ENCODE peak calls at places on chromosomes 4 and X, in four cellular contexts. X is tibial nerve, L is neuronal stem cell, J is left ventricle myocardium inferior. G is an unnamed sample. For H3K27me3, the result is how much of the 10 kb centered on the place peaks cover.

GRCh38 chr4:15153662-15154061 is 151.4 kb downstream of the CPEB2 start:
- DNase-seq in X (no peak), J (no peak), L (no peak), G (no peak)

GRCh38 chrX:51459125-51459524 is 37.3 kb downstream of the NUDT11 start:
- DNase-seq in L (no peak), X (no peak), J (no peak), G (peak)

GRCh38 chrX:17601816-17602215 is 135.5 kb upstream of the SCML1 start:
- DNase-seq in J (no peak), X (no peak), L (no peak), G (no peak)

GRCh38 chrX:13864264-13864663 is 47.4 kb upstream of the GPM6B start:
- DNase-seq in J (no peak), L (no peak), X (no peak), G (peak)

GRCh38 chrX:134418317-134419113 is 41.5 kb upstream of the HPRT1 start:
- DNase-seq in L (no peak), J (no peak), X (no peak), G (peak)

GRCh38 chr4:140037353-140038030 is 116.5 kb downstream of the MAML3 start:
- DNase-seq in J (no peak), X (no peak), L (no peak), G (no peak)

GRCh38 chr4:176534566-176534965 is 214.8 kb downstream of the SPCS3 start:
- DNase-seq in J (no peak), L (no peak), X (no peak), G (no peak)

GRCh38 chr4:15286041-15286440 is 141.8 kb upstream of the C1QTNF7 start:
- DNase-seq in J (no peak), X (no peak), L (no peak), G (no peak)

GRCh38 chr4:144575181-144575580 is 70.8 kb upstream of the HHIP start:
- DNase-seq in X (no peak), J (no peak), L (no peak), G (peak)

GRCh38 chr4:186144596-186145569 is 40.4 kb downstream of the FAM149A start:
- DNase-seq in L (peak), X (peak), J (peak), G (peak)

GRCh38 chrX:50629774-50630173 is 159.1 kb upstream of the DGKK start:
- DNase-seq in L (no peak), J (no peak), X (no peak), G (no peak)

GRCh38 chrX:150848914-150849365 is 49.5 kb downstream of the CD99L2 start:
- DNase-seq in X (no peak), L (no peak), J (no peak), G (no peak)

GRCh38 chrX:114338870-114339269 is 245.0 kb upstream of the HTR2C start:
- DNase-seq in X (no peak), J (no peak), L (no peak), G (no peak)

GRCh38 chr4:100816646-100817045 is 298.8 kb upstream of the EMCN start:
- DNase-seq in L (no peak), J (no peak), X (no peak), G (no peak)

GRCh38 chr4:22187203-22187835 is 238.7 kb upstream of the KCNIP4 start:
- DNase-seq in L (no peak), X (no peak), J (no peak), G (no peak)

GRCh38 chr4:62408467-62408866 is 1208.3 kb downstream of the ADGRL3 start:
- DNase-seq in J (no peak), X (no peak), L (no peak), G (no peak)

GRCh38 chr4:15755321-15755750 is 22.8 kb upstream of the CD38 start:
- DNase-seq in L (no peak), X (no peak), J (no peak), G (no peak)

GRCh38 chr4:94827481-94828110 is 69.8 kb downstream of the BMPR1B start:
- DNase-seq in J (no peak), L (no peak), X (no peak), G (no peak)

GRCh38 chr4:127069675-127070074 is 563.1 kb upstream of the INTU start:
- DNase-seq in L (no peak), X (no peak), J (no peak), G (no peak)

GRCh38 chr4:111798840-111799239 is 346.4 kb upstream of the FAM241A start:
- DNase-seq in J (no peak), X (no peak), L (no peak), G (no peak)

GRCh38 chrX:12548746-12549145 is 242.5 kb upstream of the PRPS2 start:
- DNase-seq in L (peak), J (no peak), X (no peak), G (peak)

GRCh38 chr4:121379276-121379675 is 1.5 kb downstream of the QRFPR start:
- DNase-seq in L (no peak), J (no peak), X (no peak), G (no peak)

GRCh38 chr4:8308144-8308543 is 38.6 kb downstream of the HTRA3 start:
- DNase-seq in J (peak), L (no peak), X (no peak), G (no peak)

GRCh38 chrX:154998204-154998880 is 24.2 kb downstream of the F8 start:
- DNase-seq in X (no peak), L (no peak), J (no peak), G (no peak)

GRCh38 chr4:121758896-121759568 is 5.9 kb downstream of the SMIM43 start:
- DNase-seq in J (no peak), L (no peak), X (no peak), G (no peak)

GRCh38 chr4:147975325-147975724 is 243.4 kb downstream of the ARHGAP10 start:
- DNase-seq in J (no peak), X (no peak), L (no peak), G (no peak)

GRCh38 chrX:154384284-154384892 is 5.3 kb downstream of the EMD start:
- DNase-seq in J (no peak), L (no peak), X (no peak), G (peak)

GRCh38 chrX:41025926-41026325 is 59.3 kb upstream of the USP9X start:
- DNase-seq in J (no peak), X (no peak), L (no peak), G (peak)

GRCh38 chr4:4479366-4479765 is 62.5 kb downstream of the STX18 start:
- DNase-seq in L (no peak), X (no peak), J (no peak), G (no peak)

GRCh38 chrX:147811803-147812202 is 99.9 kb upstream of the FMR1 start:
- DNase-seq in J (no peak), L (no peak), X (no peak), G (no peak)

GRCh38 chr4:1463088-1463926 is 57.1 kb upstream of the NKX1-1 start:
- DNase-seq in J (no peak), X (no peak), L (no peak), G (peak)

GRCh38 chrX:48938721-48939416 is 18.5 kb downstream of the OTUD5 start:
- DNase-seq in J (no peak), L (no peak), X (no peak), G (no peak)

GRCh38 chr4:155667538-155668511 is 1.2 kb downstream of the GUCY1A1 start:
- DNase-seq in L (peak), X (no peak), J (peak), G (peak)

GRCh38 chrX:637660-638481 is 7.3 kb downstream of the SHOX start:
- DNase-seq in X (no peak), J (no peak), L (no peak), G (no peak)

GRCh38 chrX:635428-636192 is 5.0 kb downstream of the SHOX start:
- DNase-seq in L (no peak), J (no peak), X (no peak), G (no peak)

GRCh38 chrX:639151-639550 is 8.6 kb downstream of the SHOX start:
- DNase-seq in X (no peak), J (no peak), L (no peak), G (no peak)

GRCh38 chrX:638482-639131 is 8.0 kb downstream of the SHOX start:
- DNase-seq in J (no peak), L (no peak), X (no peak), G (no peak)

DNA sequence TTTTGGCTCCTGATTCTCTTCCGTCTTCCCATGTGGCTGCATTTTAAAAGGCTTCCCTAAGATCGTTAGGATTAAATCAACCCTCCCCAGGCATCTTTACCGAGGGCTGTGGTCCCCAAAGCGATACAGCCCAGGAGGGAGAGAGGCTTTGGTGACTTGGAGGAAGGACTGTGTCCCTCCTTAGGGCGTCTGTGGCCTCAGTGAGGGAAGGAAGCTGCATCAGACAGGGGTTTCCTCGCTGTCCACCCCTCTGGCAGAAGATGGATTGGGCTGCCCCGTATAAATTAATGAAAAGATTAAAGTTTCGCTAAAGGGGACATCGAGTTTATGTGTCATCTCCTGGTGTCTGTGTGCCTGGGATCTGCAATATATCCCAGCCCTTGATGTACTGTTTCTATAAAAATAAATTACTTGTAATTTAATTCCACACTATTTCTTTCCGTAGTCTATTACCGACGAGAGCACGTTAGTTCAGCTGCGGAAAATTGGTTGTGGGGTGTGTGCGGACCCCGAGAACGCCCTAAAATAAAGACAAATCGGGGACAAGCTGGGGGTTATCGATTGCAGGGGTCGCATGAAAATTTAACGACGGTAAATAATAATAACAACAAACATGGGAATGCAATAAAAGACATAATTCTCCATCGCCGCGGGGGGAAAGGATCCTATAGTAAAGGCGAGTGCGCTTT is 6.5 kb downstream of the SHOX start:
- DNase-seq in X (no peak), J (no peak), L (no peak), G (no peak)
- H3K27me3 ChIP-seq in X (under half), J (half or more), L (half or more), G (under half)

GRCh38 chr4:24796632-24797031 is 1.3 kb downstream of the SOD3 start:
- DNase-seq in X (no peak), J (no peak), L (no peak), G (no peak)
- H3K27me3 ChIP-seq in X (under half), J (under half), L (under half), G (under half)

DNA sequence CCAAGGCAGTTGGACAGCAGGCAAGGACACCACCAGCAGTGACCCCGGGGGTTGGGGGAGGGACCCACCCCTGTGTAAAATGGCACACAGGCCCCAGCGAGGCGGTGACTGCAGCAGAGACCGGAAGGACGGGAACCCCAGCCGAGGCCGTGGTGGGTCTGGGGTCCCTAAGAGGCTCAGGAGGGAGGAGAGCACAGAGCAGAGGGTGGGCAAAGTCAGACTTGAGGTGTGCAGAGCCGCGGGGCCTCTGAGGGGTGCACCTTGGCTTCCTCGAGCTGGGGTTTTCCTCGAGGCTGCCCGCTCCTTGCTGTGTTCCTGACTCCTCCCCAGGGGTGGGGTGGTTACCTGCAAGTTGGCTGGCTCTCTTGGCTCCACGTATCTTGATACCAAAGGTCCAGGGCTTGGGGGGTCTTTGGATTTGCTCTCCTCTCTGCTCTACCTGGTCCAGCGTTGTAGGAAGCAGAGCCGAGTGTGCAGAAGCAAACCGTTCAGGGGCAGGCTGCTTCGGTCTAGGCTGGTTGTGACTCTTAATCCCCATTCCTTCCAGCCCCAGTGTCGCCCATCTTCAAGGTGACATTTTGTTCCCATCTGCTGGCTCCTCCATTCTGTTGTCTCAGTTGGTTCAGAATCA is 37.9 kb upstream of the SORCS2 start:
- DNase-seq in J (no peak), X (no peak), L (no peak), G (no peak)
- H3K27me3 ChIP-seq in J (under half), X (under half), L (under half), G (under half)

GRCh38 chr4:84481879-84482245 is 17.2 kb downstream of the NKX6-1 start:
- DNase-seq in X (no peak), L (no peak), J (no peak), G (peak)

GRCh38 chr4:84481077-84481878 is 17.8 kb downstream of the NKX6-1 start:
- DNase-seq in X (no peak), L (no peak), J (no peak), G (no peak)

GRCh38 chr4:84484274-84484673 is 14.8 kb downstream of the NKX6-1 start:
- DNase-seq in J (no peak), L (no peak), X (no peak), G (no peak)

GRCh38 chr4:84483738-84484137 is 15.4 kb downstream of the NKX6-1 start:
- DNase-seq in X (no peak), J (no peak), L (no peak), G (peak)

DNA sequence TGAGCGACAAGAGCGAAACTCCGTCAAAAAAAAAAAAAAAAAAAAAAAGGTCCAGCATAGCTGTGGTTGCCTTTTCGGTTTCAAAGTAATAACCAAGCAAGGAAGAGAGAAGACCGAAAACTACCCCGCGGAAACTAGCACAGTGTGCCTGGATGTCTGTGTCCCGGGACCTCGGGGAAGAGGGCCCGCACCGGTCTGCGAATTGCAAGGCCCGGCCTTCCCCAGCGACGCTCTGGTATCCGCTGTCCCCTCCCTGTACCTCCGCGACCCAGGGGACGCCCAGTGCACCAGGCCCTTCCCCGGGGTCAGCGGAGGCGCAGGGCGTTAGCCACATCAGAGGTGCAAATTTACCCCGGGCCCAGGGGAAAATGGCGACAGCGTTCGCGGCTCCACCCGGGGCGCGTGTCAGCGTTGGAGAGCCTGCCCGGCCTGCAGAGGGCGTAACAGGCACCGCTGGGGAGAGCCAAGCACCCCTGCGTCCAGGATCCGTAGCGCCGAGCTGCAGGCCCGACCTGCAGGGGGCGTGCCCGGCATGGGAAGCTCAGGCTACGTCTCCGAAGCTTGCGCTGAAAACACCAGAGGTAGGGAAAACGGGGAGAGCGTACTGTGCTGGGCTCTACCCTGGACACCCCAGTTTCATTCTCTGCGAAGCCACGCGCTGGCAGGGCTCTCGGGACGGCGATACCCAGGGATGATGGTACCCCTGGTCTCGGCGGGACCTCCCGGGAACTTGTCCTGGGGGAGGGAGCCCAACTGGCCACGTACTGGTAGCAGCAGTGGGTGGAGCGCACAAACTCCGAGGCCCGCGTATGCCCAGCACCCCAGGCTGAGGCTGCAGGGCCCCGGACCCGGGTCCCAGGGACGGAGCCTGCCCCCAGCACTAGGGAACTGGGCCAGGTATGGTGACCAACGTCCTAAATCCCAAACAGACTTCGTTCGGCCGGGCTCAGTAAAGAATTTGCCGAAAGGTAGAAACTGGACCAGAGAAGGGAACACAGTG is 16.2 kb downstream of the NKX6-1 start:
- DNase-seq in J (no peak), X (no peak), L (no peak), G (peak)
- H3K27me3 ChIP-seq in J (half or more), X (under half), L (under half), G (under half)

DNA sequence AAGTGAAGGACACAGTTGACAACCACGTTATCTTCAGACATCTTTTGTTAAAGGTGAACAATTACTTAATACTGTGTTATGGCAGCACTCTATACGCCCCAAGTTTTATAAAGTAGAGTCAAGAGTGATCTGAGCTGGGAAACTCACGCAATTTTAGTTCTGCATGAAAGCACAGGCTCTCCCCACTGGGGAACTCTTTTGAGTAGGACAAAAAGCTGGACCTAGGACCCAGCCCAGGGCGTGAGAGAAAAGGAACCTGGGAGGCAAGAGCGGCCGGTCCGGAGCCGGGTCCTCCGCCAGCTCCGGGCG is 152.6 kb upstream of the SLC4A4 start:
- DNase-seq in J (no peak), L (no peak), X (no peak), G (no peak)
- H3K27me3 ChIP-seq in J (under half), L (under half), X (under half), G (under half)

GRCh38 chr4:173526724-173527102 is 3.3 kb downstream of the HAND2 start:
- DNase-seq in J (no peak), X (no peak), L (no peak), G (no peak)
- H3K27me3 ChIP-seq in J (half or more), X (under half), L (half or more), G (under half)

DNA sequence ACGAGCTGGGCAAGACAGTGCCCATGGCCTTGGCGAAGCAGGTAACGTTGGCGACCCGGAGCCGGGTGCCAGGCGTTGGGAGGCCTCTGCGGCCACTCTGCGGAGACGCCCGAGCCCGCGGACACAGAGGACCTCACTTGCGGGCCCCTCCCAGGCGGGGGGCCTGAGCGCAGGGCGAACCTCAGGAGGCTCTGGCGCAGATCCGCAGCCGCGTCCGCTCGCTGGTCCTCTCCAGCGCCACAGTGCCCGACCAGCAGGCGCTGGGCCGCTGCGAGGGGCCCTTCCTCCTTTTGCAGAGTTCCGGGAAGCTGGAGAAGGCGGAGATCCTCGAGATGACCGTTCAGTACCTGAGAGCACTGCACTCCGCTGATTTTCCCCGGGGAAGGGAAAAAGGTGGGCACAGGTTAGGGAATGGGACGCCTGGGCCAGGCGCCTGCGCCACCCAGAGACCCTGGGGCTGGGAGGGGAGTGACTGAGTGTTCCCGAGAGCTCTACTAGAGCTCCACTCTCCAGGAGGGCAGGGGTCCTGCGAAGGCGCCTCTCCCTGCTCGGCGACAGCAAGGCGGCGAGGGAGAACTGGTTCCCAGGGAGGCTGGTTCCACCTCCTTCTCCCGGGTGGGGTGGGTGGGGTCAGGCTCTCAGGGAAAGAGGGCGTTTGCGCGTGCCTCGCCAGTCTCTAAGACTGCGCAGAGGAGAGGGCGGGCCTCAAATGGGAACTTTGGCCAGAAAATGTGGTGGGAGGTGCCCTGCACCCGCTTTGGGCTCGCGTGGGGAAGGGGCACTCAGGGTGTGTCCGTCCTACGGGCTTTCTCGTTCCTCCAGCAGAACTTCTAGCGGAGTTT is 1.4 kb downstream of the HELT start:
- DNase-seq in L (no peak), J (no peak), X (no peak), G (no peak)
- H3K27me3 ChIP-seq in L (under half), J (half or more), X (under half), G (under half)

G was measured in testis.